ENCODE peak calls at places on chromosomes 3 and 15, in five cellular contexts. M is mammary epithelial cell, J is ascending aorta, X is HL-60, R is SK-N-SH. Y is an unnamed sample.

GRCh38 chr3:13798401-13798800 is 81.5 kb downstream of the WNT7A start:
- DNase-seq in M (no peak), J (no peak), X (no peak), R (no peak), Y (no peak)

GRCh38 chr3:60333710-60334109 is 917.5 kb downstream of the FHIT start:
- DNase-seq in M (no peak), J (no peak), X (peak), R (no peak), Y (no peak)

GRCh38 chr3:151347432-151347831 is 18.1 kb upstream of the P2RY13 start:
- DNase-seq in M (no peak), J (no peak), X (peak), R (no peak), Y (no peak)

GRCh38 chr15:44394062-44394461 is 33.4 kb upstream of the CTDSPL2 start:
- DNase-seq in M (no peak), J (no peak), X (no peak), R (no peak), Y (no peak)

GRCh38 chr3:149340310-149340933 is 7.0 kb upstream of the TM4SF18 start:
- DNase-seq in M (peak), J (no peak), X (no peak), R (no peak), Y (no peak)

GRCh38 chr3:12054245-12054644 is 50.1 kb downstream of the SYN2 start:
- DNase-seq in M (no peak), J (no peak), X (no peak), R (no peak), Y (no peak)

GRCh38 chr3:39232859-39233258 is 40.5 kb upstream of the XIRP1 start:
- DNase-seq in M (no peak), J (no peak), X (no peak), R (no peak), Y (no peak)

GRCh38 chr3:100629728-100630127 is 20.3 kb downstream of the ADGRG7 start:
- DNase-seq in M (peak), J (no peak), X (no peak), R (no peak), Y (no peak)

GRCh38 chr3:129482721-129483120 is 42.7 kb downstream of the IFT122 start:
- DNase-seq in M (no peak), J (no peak), X (no peak), R (no peak), Y (no peak)
- TF ChIP-seq CTCF in M (peak), J (no peak), X (no peak), R (peak), Y (no peak)

GRCh38 chr15:78570710-78571109 is 5.4 kb downstream of the CHRNA5 start:
- DNase-seq in M (no peak), J (no peak), X (no peak), R (no peak), Y (no peak)
- TF ChIP-seq CTCF in M (peak), J (no peak), X (no peak), R (no peak), Y (no peak)

GRCh38 chr3:182364323-182364722 is 429.0 kb upstream of the ATP11B start:
- DNase-seq in M (no peak), J (no peak), X (no peak), R (peak), Y (no peak)
- TF ChIP-seq CTCF in M (peak), J (no peak), X (no peak), R (no peak), Y (no peak)

GRCh38 chr15:51382787-51383186 is 41.3 kb downstream of the GLDN start:
- DNase-seq in M (peak), J (no peak), X (peak), R (peak), Y (no peak)
- TF ChIP-seq CTCF in M (peak), J (no peak), X (peak), R (peak), Y (no peak)

DNA sequence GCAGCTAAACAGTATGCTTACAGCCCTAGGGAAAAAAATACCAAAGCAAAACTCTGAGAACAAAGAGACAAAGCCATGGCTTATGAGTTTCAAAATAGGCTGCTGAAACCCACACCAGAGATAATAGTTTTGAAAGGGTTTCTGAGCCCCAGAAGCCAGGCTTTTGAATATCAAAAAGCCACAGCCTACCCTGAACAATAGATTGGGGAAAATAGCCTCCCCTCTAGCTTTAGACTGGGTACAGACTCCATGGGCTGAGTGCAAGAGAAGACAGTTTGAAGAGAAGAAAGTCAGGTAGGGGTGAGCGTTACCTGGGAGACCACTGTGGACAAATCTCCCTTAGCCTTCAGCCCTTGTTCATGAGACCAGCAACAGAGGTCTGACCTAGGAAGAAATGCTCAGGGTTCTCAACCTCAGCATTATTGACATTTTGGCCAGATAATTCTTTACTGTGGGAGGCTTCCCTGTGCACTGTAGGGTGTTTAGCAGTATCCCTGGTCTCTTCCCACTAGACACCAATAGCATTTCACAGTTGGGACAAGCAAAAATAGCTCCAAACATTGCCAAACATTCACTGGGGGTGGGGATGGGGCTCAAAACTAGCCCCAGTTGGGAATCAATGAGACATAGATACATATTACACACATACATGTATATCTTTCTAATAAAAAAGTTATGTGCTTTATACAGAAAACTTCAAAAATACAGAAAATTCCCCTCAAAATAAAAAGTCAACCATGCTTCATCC is 11.6 kb upstream of the TAFA4 start:
- DNase-seq in M (no peak), J (no peak), X (no peak), R (no peak), Y (no peak)
- TF ChIP-seq CTCF in M (no peak), J (no peak), X (no peak), R (no peak), Y (no peak)

Y was measured in omental fat pad.